ENCODE peak calls at places on chromosomes 3 and 15, in six cellular contexts. One of them, this sample, is unnamed.

GRCh38 chr3:5058463-5058862 is 63.6 kb upstream of the ARL8B start:
- DNase-seq in IMR-90: peak
- DNase-seq in neuronal stem cell: no peak
- DNase-seq in mesendoderm: no peak
- DNase-seq in mesenchymal stem cell: peak
- DNase-seq in H1: no peak
- DNase-seq in this sample: no peak

GRCh38 chr3:46369675-46370132 is 1.0 kb upstream of the CCR5 start:
- DNase-seq in mesenchymal stem cell: no peak
- DNase-seq in H1: no peak
- DNase-seq in mesendoderm: no peak
- DNase-seq in neuronal stem cell: no peak
- DNase-seq in IMR-90: no peak
- DNase-seq in this sample: no peak

GRCh38 chr3:51386852-51387229 is 1.8 kb downstream of the MANF start:
- DNase-seq in H1: no peak
- DNase-seq in IMR-90: no peak
- DNase-seq in mesendoderm: no peak
- DNase-seq in neuronal stem cell: no peak
- DNase-seq in mesenchymal stem cell: no peak
- DNase-seq in this sample: no peak

GRCh38 chr3:23567917-23568316 is 237.8 kb upstream of the UBE2E1 start:
- DNase-seq in H1: no peak
- DNase-seq in IMR-90: peak
- DNase-seq in neuronal stem cell: no peak
- DNase-seq in mesenchymal stem cell: peak
- DNase-seq in mesendoderm: no peak
- DNase-seq in this sample: no peak

GRCh38 chr15:63219196-63219719 is 29.9 kb downstream of the RAB8B start:
- DNase-seq in H1: no peak
- DNase-seq in neuronal stem cell: no peak
- DNase-seq in mesenchymal stem cell: no peak
- DNase-seq in IMR-90: no peak
- DNase-seq in mesendoderm: no peak
- DNase-seq in this sample: no peak

GRCh38 chr3:112001516-112001915 is 2.8 kb downstream of the TAGLN3 start:
- DNase-seq in neuronal stem cell: no peak
- DNase-seq in mesendoderm: peak
- DNase-seq in H1: no peak
- DNase-seq in IMR-90: no peak
- DNase-seq in mesenchymal stem cell: no peak
- DNase-seq in this sample: no peak

GRCh38 chr3:193769437-193769836 is 176.4 kb downstream of the OPA1 start:
- DNase-seq in mesenchymal stem cell: no peak
- DNase-seq in neuronal stem cell: no peak
- DNase-seq in H1: no peak
- DNase-seq in mesendoderm: no peak
- DNase-seq in IMR-90: no peak
- DNase-seq in this sample: no peak

GRCh38 chr3:12046406-12046805 is 42.2 kb downstream of the SYN2 start:
- DNase-seq in neuronal stem cell: no peak
- DNase-seq in mesenchymal stem cell: no peak
- DNase-seq in H1: no peak
- DNase-seq in IMR-90: no peak
- DNase-seq in mesendoderm: no peak
- DNase-seq in this sample: no peak

GRCh38 chr3:48426401-48426909 is 3.4 kb downstream of the PLXNB1 start:
- DNase-seq in H1: no peak
- DNase-seq in IMR-90: no peak
- DNase-seq in mesendoderm: no peak
- DNase-seq in mesenchymal stem cell: no peak
- DNase-seq in neuronal stem cell: no peak
- DNase-seq in this sample: no peak

GRCh38 chr3:194058189-194058571 is 77.8 kb upstream of the HES1 start:
- DNase-seq in mesenchymal stem cell: peak
- DNase-seq in IMR-90: peak
- DNase-seq in neuronal stem cell: peak
- DNase-seq in mesendoderm: peak
- DNase-seq in H1: peak
- DNase-seq in this sample: peak

GRCh38 chr3:102057781-102058421 is 208.6 kb downstream of the NFKBIZ start:
- DNase-seq in mesenchymal stem cell: no peak
- DNase-seq in neuronal stem cell: no peak
- DNase-seq in H1: no peak
- DNase-seq in mesendoderm: no peak
- DNase-seq in IMR-90: no peak
- DNase-seq in this sample: no peak

GRCh38 chr3:77042892-77043291 is 3.0 kb downstream of the ROBO2 start:
- DNase-seq in mesendoderm: peak
- DNase-seq in neuronal stem cell: no peak
- DNase-seq in IMR-90: no peak
- DNase-seq in H1: no peak
- DNase-seq in mesenchymal stem cell: no peak
- DNase-seq in this sample: no peak

GRCh38 chr3:126971891-126972351 is 11.0 kb upstream of the PLXNA1 start:
- DNase-seq in mesendoderm: peak
- DNase-seq in IMR-90: peak
- DNase-seq in H1: no peak
- DNase-seq in mesenchymal stem cell: peak
- DNase-seq in neuronal stem cell: no peak
- DNase-seq in this sample: peak

GRCh38 chr3:16841906-16842709 is 42.6 kb upstream of the PLCL2 start:
- DNase-seq in H1: no peak
- DNase-seq in IMR-90: no peak
- DNase-seq in mesenchymal stem cell: no peak
- DNase-seq in mesendoderm: no peak
- DNase-seq in neuronal stem cell: no peak
- DNase-seq in this sample: no peak

GRCh38 chr3:14210843-14211594 is 32.4 kb downstream of the LSM3 start:
- DNase-seq in neuronal stem cell: no peak
- DNase-seq in IMR-90: peak
- DNase-seq in H1: no peak
- DNase-seq in mesendoderm: no peak
- DNase-seq in mesenchymal stem cell: peak
- DNase-seq in this sample: no peak

GRCh38 chr3:188553569-188553968 is 399.6 kb downstream of the LPP start:
- DNase-seq in neuronal stem cell: no peak
- DNase-seq in IMR-90: no peak
- DNase-seq in mesenchymal stem cell: peak
- DNase-seq in mesendoderm: peak
- DNase-seq in H1: no peak
- DNase-seq in this sample: no peak

DNA sequence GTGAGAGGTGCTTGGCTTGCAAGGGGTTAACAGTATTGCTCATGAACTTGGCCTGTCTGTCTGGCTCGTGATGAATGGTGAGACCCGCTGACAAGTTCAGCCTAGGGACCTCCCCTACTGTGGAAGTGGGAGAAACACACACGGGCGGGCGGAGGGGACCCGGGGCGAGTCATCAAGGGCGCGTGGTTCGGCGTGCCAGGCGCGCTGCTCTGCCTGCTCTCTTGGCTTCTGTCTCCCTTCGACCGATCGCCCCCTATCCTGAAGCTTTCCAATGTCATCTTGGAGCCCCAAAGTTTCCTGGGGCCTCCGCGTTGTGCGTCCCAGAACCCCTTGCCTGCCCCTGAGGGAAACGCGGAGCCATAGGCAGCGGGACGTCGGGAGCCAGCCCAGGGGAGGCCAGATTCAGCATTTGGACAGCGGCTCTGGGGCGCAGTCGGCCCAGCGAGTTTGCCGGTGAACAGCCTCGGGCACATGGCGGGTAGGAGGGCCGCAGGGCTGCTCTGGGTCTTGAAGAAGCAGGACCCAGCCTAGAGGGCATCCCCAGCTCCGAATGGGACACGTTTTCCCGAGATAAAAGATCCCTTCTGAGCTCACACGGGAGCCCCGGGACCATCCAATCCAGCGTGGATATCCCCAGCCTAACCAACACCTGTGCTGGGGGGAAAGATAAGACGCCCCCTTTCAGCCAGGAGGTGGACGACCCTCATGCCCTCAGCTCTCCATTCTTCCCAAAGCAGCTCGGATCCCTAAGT is 27.0 kb upstream of the POLG start:
- DNase-seq in neuronal stem cell: peak
- DNase-seq in mesenchymal stem cell: peak
- DNase-seq in mesendoderm: peak
- DNase-seq in IMR-90: peak
- DNase-seq in H1: no peak
- DNase-seq in this sample: peak
- H3K4me3 ChIP-seq in neuronal stem cell: no peak
- H3K4me3 ChIP-seq in mesenchymal stem cell: no peak
- H3K4me3 ChIP-seq in mesendoderm: no peak
- H3K4me3 ChIP-seq in IMR-90: no peak
- H3K4me3 ChIP-seq in H1: peak
- H3K4me3 ChIP-seq in this sample: no peak

DNA sequence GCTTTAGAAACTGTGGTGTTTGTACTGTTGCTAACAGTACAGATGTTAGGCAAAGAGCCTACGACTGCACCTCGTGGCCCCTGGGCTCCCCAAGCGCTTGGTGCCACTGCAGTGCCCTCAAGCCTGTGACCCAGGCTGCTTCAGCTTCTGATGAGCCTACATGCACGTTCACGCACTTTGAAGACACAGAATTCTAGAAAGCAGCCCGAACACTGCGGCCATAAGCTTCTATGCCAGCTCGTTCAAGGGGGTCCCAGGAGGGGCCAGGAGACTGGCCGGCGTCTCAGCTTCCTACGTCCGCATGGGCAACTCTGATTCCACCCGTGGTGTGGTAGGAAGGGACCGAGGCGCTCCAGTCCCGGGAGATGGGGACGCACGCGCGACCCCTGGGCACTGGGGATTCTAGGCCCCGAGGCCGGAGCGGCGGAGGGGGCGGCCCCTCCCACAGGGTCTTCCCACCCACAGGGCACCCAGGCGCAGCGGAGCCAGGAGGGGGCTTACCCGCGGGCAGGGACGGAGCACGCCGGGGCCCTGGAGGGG is 653 bp downstream of the MYO5C start:
- DNase-seq in mesendoderm: peak
- DNase-seq in neuronal stem cell: no peak
- DNase-seq in H1: no peak
- DNase-seq in mesenchymal stem cell: no peak
- DNase-seq in IMR-90: no peak
- DNase-seq in this sample: no peak
- H3K18ac ChIP-seq in mesendoderm: no peak
- H3K18ac ChIP-seq in neuronal stem cell: peak
- H3K18ac ChIP-seq in H1: peak
- H3K18ac ChIP-seq in mesenchymal stem cell: no peak
- H3K18ac ChIP-seq in IMR-90: no peak
- H3K18ac ChIP-seq in this sample: no peak

GRCh38 chr15:78868366-78868765 is 4.3 kb upstream of the MORF4L1 start:
- DNase-seq in mesendoderm: no peak
- DNase-seq in H1: no peak
- DNase-seq in mesenchymal stem cell: no peak
- DNase-seq in IMR-90: no peak
- DNase-seq in neuronal stem cell: no peak
- DNase-seq in this sample: peak

GRCh38 chr15:78873796-78874761 is 1.4 kb downstream of the MORF4L1 start:
- DNase-seq in neuronal stem cell: no peak
- DNase-seq in mesendoderm: peak
- DNase-seq in H1: no peak
- DNase-seq in mesenchymal stem cell: peak
- DNase-seq in IMR-90: peak
- DNase-seq in this sample: peak

GRCh38 chr15:78875107-78875914 is 2.6 kb downstream of the MORF4L1 start:
- DNase-seq in mesendoderm: peak
- DNase-seq in neuronal stem cell: no peak
- DNase-seq in IMR-90: peak
- DNase-seq in mesenchymal stem cell: peak
- DNase-seq in H1: no peak
- DNase-seq in this sample: peak

GRCh38 chr15:78872155-78872971 is at the start of gene MORF4L1:
- DNase-seq in mesendoderm: peak
- DNase-seq in IMR-90: peak
- DNase-seq in neuronal stem cell: peak
- DNase-seq in mesenchymal stem cell: peak
- DNase-seq in H1: peak
- DNase-seq in this sample: peak

DNA sequence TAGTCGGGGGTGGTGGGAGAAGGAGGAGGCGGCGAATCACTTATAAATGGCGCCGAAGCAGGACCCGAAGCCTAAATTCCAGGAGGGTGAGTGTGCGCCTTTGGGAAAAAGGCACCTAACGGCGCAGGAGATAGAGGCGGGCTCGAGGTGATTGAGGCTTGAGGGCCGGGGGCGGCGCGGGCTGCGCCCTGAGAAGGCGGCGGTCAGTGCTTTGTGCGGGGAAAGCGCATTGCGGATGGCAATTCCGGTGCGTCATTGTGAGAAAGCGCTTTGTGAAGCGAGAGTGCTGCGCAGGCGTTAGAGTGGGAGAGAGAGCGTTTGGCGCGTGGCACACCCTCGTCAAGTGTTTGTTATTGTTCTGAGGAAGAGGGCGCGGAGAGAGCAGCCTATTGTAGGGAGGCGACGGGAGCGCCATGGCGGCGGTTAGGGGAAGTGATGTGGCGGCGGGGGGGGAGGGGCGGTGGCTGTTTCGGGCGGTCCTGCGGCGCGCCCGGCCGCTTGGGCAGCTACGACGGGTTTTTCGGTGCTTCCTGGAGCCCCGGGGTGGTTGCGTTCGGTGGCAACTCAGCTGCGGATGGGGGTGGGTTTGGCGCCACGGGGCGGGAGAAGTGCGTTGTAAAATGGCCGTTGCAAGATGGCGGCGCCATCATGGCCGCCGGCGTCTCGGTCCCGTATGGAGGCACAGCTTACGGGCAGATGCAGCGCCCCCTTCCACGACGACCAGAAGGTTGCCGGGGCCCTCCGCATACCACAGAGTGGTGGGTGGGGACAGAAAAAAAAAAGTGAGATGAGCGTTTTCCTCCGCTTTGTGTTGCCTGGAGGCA is 494 bp downstream of the MORF4L1 start:
- DNase-seq in H1: peak
- DNase-seq in IMR-90: peak
- DNase-seq in neuronal stem cell: peak
- DNase-seq in mesenchymal stem cell: peak
- DNase-seq in mesendoderm: peak
- DNase-seq in this sample: peak
- H2BK5ac ChIP-seq in H1: peak
- H2BK5ac ChIP-seq in IMR-90: peak
- H2BK5ac ChIP-seq in neuronal stem cell: peak
- H2BK5ac ChIP-seq in mesenchymal stem cell: peak
- H2BK5ac ChIP-seq in mesendoderm: peak
- H2BK5ac ChIP-seq in this sample: peak

GRCh38 chr3:177060492-177060891 is 136.8 kb downstream of the TBL1XR1 start:
- DNase-seq in neuronal stem cell: no peak
- DNase-seq in H1: no peak
- DNase-seq in mesendoderm: no peak
- DNase-seq in mesenchymal stem cell: no peak
- DNase-seq in IMR-90: no peak
- DNase-seq in this sample: no peak

GRCh38 chr3:177058647-177059046 is 138.6 kb downstream of the TBL1XR1 start:
- DNase-seq in H1: no peak
- DNase-seq in mesendoderm: no peak
- DNase-seq in neuronal stem cell: no peak
- DNase-seq in IMR-90: no peak
- DNase-seq in mesenchymal stem cell: no peak
- DNase-seq in this sample: no peak

GRCh38 chr3:177055557-177056290 is 141.6 kb downstream of the TBL1XR1 start:
- DNase-seq in H1: no peak
- DNase-seq in mesenchymal stem cell: no peak
- DNase-seq in IMR-90: no peak
- DNase-seq in mesendoderm: no peak
- DNase-seq in neuronal stem cell: no peak
- DNase-seq in this sample: no peak

GRCh38 chr3:177057768-177058167 is 139.5 kb downstream of the TBL1XR1 start:
- DNase-seq in mesendoderm: no peak
- DNase-seq in H1: no peak
- DNase-seq in IMR-90: peak
- DNase-seq in neuronal stem cell: no peak
- DNase-seq in mesenchymal stem cell: no peak
- DNase-seq in this sample: no peak

GRCh38 chr3:177056927-177057326 is 140.4 kb downstream of the TBL1XR1 start:
- DNase-seq in mesenchymal stem cell: no peak
- DNase-seq in H1: no peak
- DNase-seq in mesendoderm: no peak
- DNase-seq in IMR-90: no peak
- DNase-seq in neuronal stem cell: no peak
- DNase-seq in this sample: no peak
- H3K4me3 ChIP-seq in mesenchymal stem cell: no peak
- H3K4me3 ChIP-seq in H1: no peak
- H3K4me3 ChIP-seq in mesendoderm: no peak
- H3K4me3 ChIP-seq in IMR-90: no peak
- H3K4me3 ChIP-seq in neuronal stem cell: no peak
- H3K4me3 ChIP-seq in this sample: no peak